ENCODE peak calls at places on chromosomes 2 and 18, in ten cellular contexts. C, F, W, L, O, H, M, I, Q and N are unnamed samples.

GRCh38 chr18:34457761-34458160 is 233.0 kb upstream of the NOL4 start:
- DNase-seq in F (no peak), C (no peak), L (no peak), H (no peak), O (no peak), Q (no peak), W (no peak), I (no peak), M (no peak), N (no peak)

GRCh38 chr2:27075219-27075871 is 3.1 kb upstream of the EMILIN1 start:
- DNase-seq in M (peak), Q (no peak), O (no peak), W (no peak), F (no peak), L (no peak), H (peak), I (peak), C (no peak), N (no peak)

GRCh38 chr2:200405599-200406298 is 99.3 kb downstream of the SPATS2L start:
- DNase-seq in Q (no peak), L (peak), F (no peak), M (no peak), H (no peak), O (no peak), W (no peak), I (peak), C (no peak), N (peak)

GRCh38 chr2:210965472-210965871 is 409.1 kb downstream of the CPS1 start:
- DNase-seq in W (no peak), Q (no peak), O (no peak), H (no peak), L (peak), I (no peak), C (no peak), M (no peak), F (no peak), N (no peak)

GRCh38 chr2:54471221-54471711 is 15.1 kb downstream of the SPTBN1 start:
- DNase-seq in M (peak), F (no peak), L (peak), Q (no peak), W (no peak), H (peak), I (peak), O (no peak), C (no peak), N (peak)

GRCh38 chr2:116442418-116442817 is 1372.1 kb upstream of the DDX18 start:
- DNase-seq in M (no peak), H (no peak), W (no peak), O (no peak), Q (no peak), C (no peak), F (no peak), L (no peak), I (no peak), N (no peak)

GRCh38 chr2:68292108-68292710 is 27.5 kb downstream of the CNRIP1 start:
- DNase-seq in F (peak), O (no peak), C (peak), Q (no peak), M (no peak), W (no peak), L (peak), H (peak), I (peak), N (peak)

GRCh38 chr2:132559921-132560320 is 110.1 kb downstream of the LYPD1 start:
- DNase-seq in F (no peak), H (no peak), O (peak), I (no peak), C (no peak), M (no peak), Q (no peak), L (no peak), W (no peak), N (no peak)

GRCh38 chr18:76340410-76340809 is 154.6 kb downstream of the ZNF516 start:
- DNase-seq in I (no peak), M (no peak), H (no peak), L (no peak), W (no peak), Q (no peak), O (no peak), C (no peak), F (no peak), N (no peak)

GRCh38 chr2:173817582-173817981 is 147.6 kb downstream of the SP3 start:
- DNase-seq in F (no peak), I (no peak), O (no peak), L (no peak), W (no peak), M (no peak), C (no peak), H (no peak), Q (no peak), N (no peak)

GRCh38 chr2:144553379-144553778 is 33.5 kb upstream of the ZEB2 start:
- DNase-seq in Q (no peak), C (no peak), W (no peak), O (no peak), F (no peak), H (no peak), M (no peak), L (peak), I (peak), N (peak)

GRCh38 chr2:79935771-79936657 is 368.5 kb downstream of the LRRTM1 start:
- DNase-seq in W (no peak), I (peak), Q (peak), F (peak), M (no peak), O (no peak), C (peak), L (peak), H (peak), N (peak)

GRCh38 chr2:237616373-237617304 is 10.7 kb upstream of the LRRFIP1 start:
- DNase-seq in C (no peak), O (no peak), L (peak), F (no peak), I (peak), H (no peak), M (no peak), W (no peak), Q (no peak), N (no peak)

GRCh38 chr2:54499666-54500065 is 43.5 kb downstream of the SPTBN1 start:
- DNase-seq in W (no peak), Q (no peak), L (peak), O (no peak), I (peak), C (no peak), F (no peak), M (peak), H (no peak), N (no peak)

GRCh38 chr2:120995656-120996190 is 260.1 kb downstream of the GLI2 start:
- DNase-seq in L (no peak), W (no peak), H (no peak), I (no peak), O (no peak), F (no peak), M (no peak), C (no peak), Q (no peak), N (no peak)

GRCh38 chr2:128301501-128301966 is 17.1 kb downstream of the HS6ST1 start:
- DNase-seq in C (no peak), L (peak), O (no peak), F (no peak), M (no peak), Q (no peak), W (no peak), I (peak), H (no peak), N (peak)

GRCh38 chr18:69233465-69234054 is 167.1 kb upstream of the DOK6 start:
- DNase-seq in W (no peak), H (no peak), O (no peak), F (no peak), Q (no peak), C (no peak), L (peak), I (peak), M (no peak), N (no peak)

GRCh38 chr2:85893428-85894258 is 4.9 kb upstream of the ST3GAL5 start:
- DNase-seq in H (no peak), O (no peak), I (peak), W (no peak), Q (no peak), M (no peak), F (no peak), L (peak), C (no peak), N (peak)

GRCh38 chr18:10124557-10124956 is 210.7 kb downstream of the VAPA start:
- DNase-seq in F (no peak), Q (no peak), H (no peak), M (no peak), L (no peak), C (no peak), I (no peak), O (no peak), W (no peak), N (no peak)